ENCODE peak calls at places on chromosome 16, in five cellular contexts. I, T, F, A and M are unnamed samples. For H3K9me3, the result is how much of the 10 kb centered on the place peaks cover.

GRCh38 chr16:66811043-66811442 is 9.7 kb upstream of the TERB1 start:
- DNase-seq in T (no peak), I (no peak), F (no peak), A (no peak), M (no peak)

GRCh38 chr16:68860978-68861892 is 17.9 kb downstream of the TANGO6 start:
- DNase-seq in T (no peak), A (no peak), F (no peak), I (no peak), M (no peak)

GRCh38 chr16:66295191-66295590 is 71.3 kb upstream of the CDH5 start:
- DNase-seq in F (no peak), A (no peak), I (no peak), T (no peak), M (no peak)

GRCh38 chr16:85028638-85029412 is 1.2 kb downstream of the KIAA0513 start:
- DNase-seq in T (peak), I (no peak), A (no peak), F (no peak), M (peak)

GRCh38 chr16:81708459-81709368 is 70.4 kb upstream of the PLCG2 start:
- DNase-seq in I (no peak), A (peak), T (no peak), F (no peak), M (no peak)

GRCh38 chr16:68287276-68288251 is 23.2 kb downstream of the SLC7A6OS start:
- DNase-seq in T (peak), I (no peak), A (no peak), F (no peak), M (peak)

GRCh38 chr16:66274335-66275110 is 92.0 kb upstream of the CDH5 start:
- DNase-seq in A (peak), I (peak), T (peak), F (no peak), M (peak)

GRCh38 chr16:2205967-2206313 is 686 bp downstream of the MLST8 start:
- DNase-seq in F (no peak), A (no peak), T (no peak), I (no peak), M (no peak)

GRCh38 chr16:70685061-70685937 is 554 bp downstream of the MTSS2 start:
- DNase-seq in A (no peak), F (no peak), I (no peak), T (no peak), M (no peak)

GRCh38 chr16:17470871-17471744 is at the start of gene XYLT1:
- DNase-seq in T (peak), I (no peak), A (peak), F (no peak), M (no peak)

GRCh38 chr16:57732683-57733082 is 2.9 kb upstream of the KATNB1 start:
- DNase-seq in A (no peak), F (no peak), I (no peak), T (no peak), M (no peak)

GRCh38 chr16:11224096-11224893 is 31.7 kb downstream of the SOCS1 start:
- DNase-seq in I (no peak), F (peak), A (no peak), T (no peak), M (no peak)

GRCh38 chr16:11585460-11586374 is 1.0 kb downstream of the LITAF start:
- DNase-seq in T (no peak), A (no peak), I (no peak), F (no peak), M (no peak)

GRCh38 chr16:84982434-84982833 is 28.9 kb downstream of the ZDHHC7 start:
- DNase-seq in F (no peak), T (no peak), I (no peak), A (no peak), M (no peak)

GRCh38 chr16:2748757-2749455 is 3.5 kb upstream of the SRRM2 start:
- DNase-seq in T (no peak), F (no peak), A (no peak), I (no peak), M (no peak)

GRCh38 chr16:85798901-85799496 is 345 bp downstream of the EMC8 start:
- DNase-seq in A (peak), T (peak), I (no peak), F (no peak), M (peak)

GRCh38 chr16:85369741-85370528 is 243.2 kb upstream of the GSE1 start:
- DNase-seq in F (no peak), A (peak), I (no peak), T (no peak), M (no peak)

GRCh38 chr16:9791566-9791965 is 390.7 kb downstream of the GRIN2A start:
- DNase-seq in F (no peak), A (no peak), I (no peak), T (no peak), M (no peak)

GRCh38 chr16:69495821-69496220 is 69.9 kb upstream of the NFAT5 start:
- DNase-seq in I (no peak), A (no peak), T (no peak), F (no peak), M (no peak)

GRCh38 chr16:89602273-89602951 is 11.0 kb upstream of the DPEP1 start:
- DNase-seq in T (peak), A (peak), I (peak), F (no peak), M (peak)

GRCh38 chr16:27432600-27432957 is 30.6 kb downstream of the IL21R start:
- DNase-seq in A (no peak), I (no peak), T (peak), F (no peak), M (no peak)

GRCh38 chr16:50467943-50468748 is 80.0 kb upstream of the NKD1 start:
- DNase-seq in F (no peak), I (no peak), A (no peak), T (peak), M (no peak)

DNA sequence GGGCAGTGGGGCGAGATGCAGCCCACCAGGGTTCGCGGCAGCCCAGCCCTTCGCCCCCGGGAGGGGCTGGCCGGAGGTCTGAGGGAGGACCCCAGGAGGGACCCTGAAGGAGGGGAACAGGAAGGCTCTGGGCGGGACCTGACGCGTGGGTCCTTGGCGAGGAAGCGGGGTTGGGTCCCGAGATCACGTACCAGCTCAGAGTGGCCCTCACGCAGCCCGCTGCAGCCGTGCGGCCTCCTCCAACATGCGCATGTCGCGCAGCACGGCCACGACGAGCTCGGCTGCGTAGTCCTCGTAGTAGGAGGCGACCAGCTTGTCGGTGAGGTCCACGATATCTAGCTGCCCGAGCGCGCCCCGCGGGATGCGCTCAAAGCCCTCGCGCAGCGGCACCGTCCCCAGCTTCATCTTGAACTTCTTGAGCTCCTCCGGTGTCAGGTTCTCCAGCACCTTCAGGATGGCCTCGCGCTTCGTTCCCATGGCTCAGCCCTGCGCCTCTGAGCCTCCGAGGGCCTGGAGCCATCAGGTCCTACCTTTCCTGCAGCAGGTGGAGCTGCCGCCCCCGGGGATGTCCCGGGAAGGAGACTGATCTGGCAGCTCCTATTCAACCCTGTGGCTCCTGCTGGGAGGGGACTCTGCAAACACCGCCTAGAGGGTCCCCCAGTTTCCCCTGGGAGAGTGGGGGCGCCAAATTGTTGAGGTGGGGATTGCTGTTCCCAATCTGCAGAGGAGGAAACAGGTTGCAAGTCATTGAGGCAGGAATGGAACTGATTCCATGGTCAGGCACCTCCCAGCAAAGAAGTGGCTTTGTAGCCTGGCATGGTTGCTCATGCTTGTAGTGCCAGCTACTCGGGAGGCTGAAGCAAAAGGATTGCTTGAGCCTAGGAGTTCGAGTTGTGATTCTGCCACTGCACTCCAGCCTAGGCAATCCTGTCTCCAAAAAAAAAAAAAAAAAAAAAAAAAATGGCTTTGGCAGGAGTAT is at the start of gene PYDC1:
- DNase-seq in F (no peak), T (no peak), I (no peak), A (no peak), M (no peak)
- H3K4me3 ChIP-seq in F (no peak), T (no peak), I (peak), A (peak), M (no peak)

GRCh38 chr16:88428616-88429386 is 24.3 kb upstream of the ZFPM1 start:
- DNase-seq in I (no peak), A (no peak), F (no peak), T (no peak), M (no peak)
- H3K4me2 ChIP-seq in I (no peak), A (no peak), F (no peak), T (no peak), M (no peak)

DNA sequence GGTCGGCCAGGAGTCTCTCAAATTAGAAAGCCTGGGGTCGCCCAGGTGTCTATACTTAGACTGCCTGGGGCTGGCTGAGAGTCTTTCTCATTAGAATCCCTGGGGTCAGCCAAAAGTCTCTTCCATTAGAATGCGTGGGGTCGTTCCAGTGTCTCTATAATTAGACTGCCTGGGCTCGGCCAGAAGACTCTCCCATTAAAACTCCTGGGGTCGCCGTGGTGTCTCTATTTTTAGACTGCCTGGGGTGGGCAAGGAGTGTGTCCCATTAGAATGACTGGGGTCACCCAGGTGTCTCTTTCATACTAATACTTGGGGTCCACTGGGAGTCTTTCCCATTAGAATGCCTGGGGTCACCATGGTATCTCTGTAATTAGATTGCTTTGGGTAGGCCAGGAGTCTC is 2227.7 kb downstream of the TP53TG3F start:
- DNase-seq in I (no peak), T (no peak), A (no peak), F (no peak), M (no peak)
- H3K9me3 ChIP-seq in I (under half), T (under half), A (under half), F (under half), M (under half)

GRCh38 chr16:71929048-71929447 is 33.7 kb downstream of the IST1 start:
- DNase-seq in T (peak), F (no peak), I (no peak), A (no peak), M (peak)

GRCh38 chr16:71930013-71930563 is 34.8 kb downstream of the IST1 start:
- DNase-seq in I (no peak), T (peak), F (no peak), A (no peak), M (no peak)

GRCh38 chr16:71927787-71928186 is 32.5 kb downstream of the IST1 start:
- DNase-seq in A (no peak), T (no peak), F (no peak), I (no peak), M (no peak)

GRCh38 chr16:71924710-71925109 is 29.4 kb downstream of the IST1 start:
- DNase-seq in A (no peak), I (no peak), F (no peak), T (no peak), M (no peak)

GRCh38 chr16:71927383-71927782 is 32.1 kb downstream of the IST1 start:
- DNase-seq in I (peak), F (no peak), A (no peak), T (peak), M (peak)
- H3K4me3 ChIP-seq in I (no peak), F (no peak), A (no peak), T (no peak), M (no peak)

GRCh38 chr16:15810949-15811348 is 45.9 kb downstream of the MYH11 start:
- DNase-seq in F (no peak), A (no peak), I (no peak), T (no peak), M (no peak)

GRCh38 chr16:15811416-15811777 is 45.4 kb downstream of the MYH11 start:
- DNase-seq in A (no peak), T (no peak), F (no peak), I (no peak), M (no peak)

GRCh38 chr16:15810411-15810810 is 46.4 kb downstream of the MYH11 start:
- DNase-seq in I (no peak), T (peak), A (no peak), F (no peak), M (no peak)

GRCh38 chr16:15808071-15808470 is 48.8 kb downstream of the MYH11 start:
- DNase-seq in I (no peak), T (no peak), A (no peak), F (no peak), M (no peak)

DNA sequence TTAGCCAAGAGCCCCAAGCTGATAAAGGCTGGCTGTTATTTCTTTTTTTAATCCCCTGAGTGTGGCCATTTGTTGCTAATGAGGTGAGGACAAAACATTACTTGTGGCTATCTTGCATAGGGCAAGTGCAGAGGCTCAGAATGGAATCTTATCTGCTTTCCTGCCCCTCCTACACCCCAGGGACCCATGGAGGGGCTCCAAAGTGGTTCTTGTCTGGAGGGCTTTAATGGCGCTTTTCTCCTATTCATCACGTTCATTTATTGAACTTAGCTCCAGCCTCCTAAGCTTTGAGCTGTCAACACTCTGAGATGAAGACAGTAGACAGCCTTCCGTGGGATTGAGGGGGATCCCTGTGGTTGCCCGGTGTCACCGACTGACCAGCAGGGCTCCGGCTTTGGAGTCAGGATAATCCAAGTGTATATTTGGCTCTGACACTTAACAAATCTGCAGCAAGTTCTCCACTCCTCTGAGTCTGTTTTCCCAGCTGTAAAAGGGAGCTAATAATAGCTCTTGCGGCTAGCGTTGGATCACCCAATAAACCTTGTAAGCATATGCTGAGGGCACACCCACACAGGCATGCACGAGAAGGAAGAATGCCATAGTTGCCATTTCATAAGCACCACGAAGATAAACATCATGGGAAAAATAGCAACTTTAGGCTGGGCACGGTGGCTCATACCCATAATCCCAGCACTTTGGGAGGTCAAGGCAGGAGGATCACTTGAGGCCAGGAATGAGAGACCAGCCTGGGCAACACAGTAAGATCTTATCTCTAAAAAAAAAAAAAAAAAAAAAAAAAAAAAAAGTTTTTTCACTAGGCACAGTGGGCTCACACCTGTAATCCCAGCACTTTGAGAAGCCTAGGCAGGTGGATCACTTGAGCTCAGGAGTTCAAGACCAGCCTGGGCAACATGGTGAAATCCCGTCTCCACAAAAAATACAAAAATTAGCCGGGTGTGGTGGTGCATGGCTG is 44.8 kb downstream of the MYH11 start:
- DNase-seq in I (no peak), A (no peak), T (peak), F (no peak), M (no peak)
- H3K4me2 ChIP-seq in I (no peak), A (no peak), T (peak), F (no peak), M (no peak)